ENCODE peak calls at places on chromosomes 16 and 17, in four cellular contexts. R, U, M and S are unnamed samples.

GRCh38 chr17:17026163-17026562 is 16.1 kb upstream of the MPRIP start:
- DNase-seq in M (no peak), R (peak), U (no peak), S (no peak)

GRCh38 chr16:56965939-56966515 is 4.3 kb downstream of the CETP start:
- DNase-seq in U (no peak), M (no peak), R (no peak), S (no peak)

GRCh38 chr16:56246051-56246817 is 54.9 kb downstream of the GNAO1 start:
- DNase-seq in U (no peak), R (no peak), M (peak), S (no peak)

GRCh38 chr17:45791041-45791582 is 7.0 kb downstream of the CRHR1 start:
- DNase-seq in M (no peak), U (no peak), R (no peak), S (no peak)

GRCh38 chr17:1713878-1714487 is 3.8 kb upstream of the TLCD2 start:
- DNase-seq in R (peak), M (peak), U (no peak), S (peak)

GRCh38 chr17:14747576-14747940 is 446.7 kb downstream of the HS3ST3B1 start:
- DNase-seq in U (no peak), R (no peak), M (peak), S (no peak)

GRCh38 chr16:24537474-24538337 is 1.7 kb upstream of the RBBP6 start:
- DNase-seq in U (no peak), M (no peak), R (no peak), S (peak)

GRCh38 chr17:4520881-4521600 is 22.4 kb downstream of the SPNS2 start:
- DNase-seq in M (peak), U (no peak), R (peak), S (no peak)

GRCh38 chr17:75689441-75689873 is 22.3 kb downstream of the SAP30BP start:
- DNase-seq in U (peak), R (no peak), M (no peak), S (no peak)

GRCh38 chr16:64428463-64428862 is 693.4 kb downstream of the CDH11 start:
- DNase-seq in R (no peak), U (no peak), M (peak), S (peak)

GRCh38 chr17:64063766-64064224 is 43.4 kb upstream of the ICAM2 start:
- DNase-seq in M (peak), U (no peak), R (peak), S (no peak)

GRCh38 chr16:5791011-5791410 is 693.4 kb upstream of the EEF2KMT start:
- DNase-seq in U (no peak), R (no peak), M (no peak), S (peak)

GRCh38 chr17:53141280-53141679 is 681.4 kb upstream of the KIF2B start:
- DNase-seq in M (no peak), R (no peak), U (no peak), S (no peak)

GRCh38 chr17:69325518-69326301 is 1.2 kb downstream of the ABCA5 start:
- DNase-seq in U (no peak), R (no peak), M (no peak), S (no peak)

GRCh38 chr17:76087531-76087930 is 8.5 kb downstream of the ZACN start:
- DNase-seq in M (no peak), U (no peak), R (no peak), S (no peak)

GRCh38 chr16:81457326-81458133 is 12.9 kb downstream of the CMIP start:
- DNase-seq in M (peak), U (no peak), R (no peak), S (no peak)

GRCh38 chr16:1941924-1942809 is 832 bp downstream of the MSRB1 start:
- DNase-seq in R (peak), U (no peak), M (no peak), S (no peak)

GRCh38 chr16:57939872-57940224 is 31.1 kb downstream of the CNGB1 start:
- DNase-seq in U (no peak), M (no peak), R (no peak), S (no peak)

GRCh38 chr17:11853321-11854151 is 143.7 kb downstream of the ZNF18 start:
- DNase-seq in R (no peak), U (no peak), M (no peak), S (peak)

GRCh38 chr17:70332356-70332755 is 163.0 kb downstream of the KCNJ2 start:
- DNase-seq in U (no peak), M (no peak), R (no peak), S (no peak)

GRCh38 chr16:88078111-88078775 is 127.0 kb downstream of the BANP start:
- DNase-seq in M (no peak), U (no peak), R (peak), S (no peak)

GRCh38 chr16:12119562-12119961 is 143.0 kb downstream of the SNX29 start:
- DNase-seq in M (peak), U (no peak), R (no peak), S (no peak)

GRCh38 chr17:42608692-42609181 is 437 bp downstream of the RETREG3 start:
- DNase-seq in R (peak), M (no peak), U (no peak), S (no peak)

GRCh38 chr17:8015236-8015956 is 13.0 kb downstream of the GUCY2D start:
- DNase-seq in M (no peak), R (no peak), U (no peak), S (no peak)

GRCh38 chr17:73188011-73188410 is 4.8 kb upstream of the COG1 start:
- DNase-seq in U (no peak), R (no peak), M (no peak), S (no peak)

GRCh38 chr17:44773140-44773539 is 14.4 kb downstream of the ADAM11 start:
- DNase-seq in U (no peak), M (no peak), R (no peak), S (no peak)

GRCh38 chr16:57540387-57540786 is 2.1 kb upstream of the ADGRG5 start:
- DNase-seq in R (peak), M (no peak), U (no peak), S (no peak)

GRCh38 chr16:82736161-82736697 is 109.5 kb downstream of the CDH13 start:
- DNase-seq in U (no peak), R (no peak), M (no peak), S (no peak)

GRCh38 chr17:18093616-18094408 is 6.1 kb downstream of the DRG2 start:
- DNase-seq in R (no peak), M (peak), U (no peak), S (peak)

GRCh38 chr16:84940670-84941551 is 70.4 kb downstream of the ZDHHC7 start:
- DNase-seq in R (no peak), M (no peak), U (no peak), S (no peak)

GRCh38 chr17:75313941-75314550 is 24.8 kb upstream of the SLC25A19 start:
- DNase-seq in M (peak), R (peak), U (no peak), S (no peak)

GRCh38 chr16:13060932-13061331 is 159.5 kb downstream of the SHISA9 start:
- DNase-seq in U (no peak), M (no peak), R (no peak), S (no peak)

DNA sequence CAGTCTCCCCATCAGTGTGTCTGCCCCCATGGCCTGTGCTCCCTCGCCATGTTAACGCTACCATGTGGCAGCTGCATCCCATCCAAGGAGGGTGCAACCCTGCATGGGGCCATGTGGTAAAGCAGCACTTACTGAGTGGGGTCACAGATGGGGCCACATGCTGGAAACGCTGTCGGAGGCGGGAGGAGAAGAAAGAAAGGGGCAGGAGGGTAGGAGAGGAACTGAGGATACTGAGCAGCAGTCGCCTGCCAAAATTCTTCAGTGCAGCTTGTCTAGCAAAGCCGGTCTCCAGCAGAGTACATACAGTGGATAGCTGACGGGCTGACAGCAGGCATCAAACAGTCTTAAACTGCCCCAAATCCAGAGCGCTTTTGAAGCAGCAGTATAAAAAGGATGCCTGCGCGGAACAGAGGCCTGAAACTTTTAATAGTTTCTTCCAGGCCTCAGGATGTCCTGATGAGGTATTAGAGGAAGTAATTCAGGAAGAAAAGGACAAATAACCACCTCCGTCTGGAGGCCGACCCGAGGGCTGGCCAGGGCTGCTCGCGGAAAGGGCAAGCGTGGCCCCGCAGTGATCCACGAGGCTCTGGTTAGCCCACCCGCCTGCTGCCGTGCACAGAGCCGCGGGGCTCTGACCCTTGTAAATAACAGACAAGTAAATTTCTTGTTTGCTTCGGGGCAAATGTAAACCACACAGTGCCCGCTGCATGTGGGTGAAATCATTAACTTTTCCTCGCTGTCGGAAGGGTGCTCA is 149.0 kb downstream of the CCDC182 start:
- DNase-seq in U (no peak), R (no peak), M (no peak), S (no peak)
- H3K27ac ChIP-seq in U (no peak), R (no peak), M (no peak), S (no peak)

GRCh38 chr17:48484850-48485249 is 46.0 kb downstream of the HOXB1 start:
- DNase-seq in R (no peak), U (no peak), M (peak), S (peak)

GRCh38 chr17:48484256-48484655 is 46.6 kb downstream of the HOXB1 start:
- DNase-seq in R (no peak), M (peak), U (no peak), S (no peak)

GRCh38 chr17:48483004-48483403 is 47.8 kb downstream of the HOXB1 start:
- DNase-seq in U (no peak), M (no peak), R (no peak), S (no peak)

GRCh38 chr17:48486557-48486956 is 44.3 kb downstream of the HOXB1 start:
- DNase-seq in M (peak), U (no peak), R (no peak), S (no peak)

GRCh38 chr17:48483471-48484131 is 47.2 kb downstream of the HOXB1 start:
- DNase-seq in R (no peak), M (peak), U (no peak), S (peak)
- H3K4me3 ChIP-seq in R (no peak), M (no peak), U (no peak), S (no peak)

DNA sequence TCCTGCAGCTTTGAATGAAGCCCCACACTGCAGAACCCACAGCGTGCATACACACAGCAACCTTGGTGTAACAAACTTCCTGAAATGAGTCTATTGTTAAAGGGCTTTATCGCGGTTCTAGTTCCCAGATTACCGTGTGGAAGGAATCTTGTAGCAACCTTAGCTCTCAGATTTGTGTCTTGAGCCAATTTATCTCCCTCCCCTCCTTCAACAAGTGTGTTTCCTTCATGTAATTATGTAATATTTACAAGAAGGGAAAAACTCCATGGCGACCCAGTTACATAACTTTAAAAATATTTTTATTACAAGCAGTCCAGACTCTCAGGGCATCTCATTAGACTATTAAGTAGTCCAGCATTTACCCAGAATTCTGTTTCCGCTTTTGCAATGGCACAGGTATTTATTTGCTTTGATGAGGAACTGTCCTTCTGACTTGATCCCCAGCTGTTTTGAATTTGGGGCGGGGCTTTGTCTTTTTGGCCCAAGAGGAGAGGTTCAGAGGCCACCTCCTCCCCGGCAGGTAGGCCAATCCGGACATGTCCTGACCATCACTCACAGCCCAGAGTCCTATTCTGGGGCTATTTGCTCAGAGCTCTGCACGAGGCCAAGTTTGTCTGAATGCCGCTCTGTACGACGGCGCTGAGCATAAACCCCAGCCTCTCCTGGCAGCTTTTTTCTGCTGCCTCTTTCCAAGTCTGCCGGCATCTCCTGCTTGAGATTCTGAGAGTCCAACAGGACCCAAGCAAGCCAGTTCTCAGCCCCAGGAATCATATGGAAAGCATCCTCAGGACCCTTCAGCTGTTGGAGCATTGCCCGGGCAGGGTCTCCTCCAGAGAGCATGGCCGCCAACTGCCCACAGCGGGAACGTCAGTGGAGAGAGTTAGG is 35.6 kb downstream of the CLEC16A start:
- DNase-seq in M (no peak), U (no peak), R (peak), S (no peak)
- H3K27ac ChIP-seq in M (peak), U (no peak), R (peak), S (no peak)

DNA sequence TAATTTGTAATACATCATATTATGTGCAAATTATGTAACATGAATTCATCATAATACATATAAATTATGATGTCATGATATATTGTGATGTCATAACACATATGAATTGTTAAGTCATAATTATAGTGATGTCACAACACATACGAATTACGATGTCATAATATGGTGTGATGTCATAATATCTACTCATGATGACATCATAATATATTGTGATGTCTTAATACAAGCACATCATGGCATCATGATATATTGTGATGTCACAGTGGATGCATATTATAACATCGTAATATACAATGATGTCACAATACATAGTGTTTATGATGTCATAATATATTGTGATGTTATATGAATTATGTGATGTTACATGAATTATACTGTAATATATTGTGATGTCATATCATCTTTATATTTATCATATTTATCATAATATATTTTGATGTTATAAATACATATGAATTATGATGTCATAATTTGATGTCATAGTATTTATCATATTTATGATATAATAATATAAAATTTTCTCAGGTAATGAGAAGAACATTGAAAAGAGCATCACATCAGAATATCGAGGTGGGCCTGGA is 1793.0 kb downstream of the TP53TG3F start:
- DNase-seq in R (no peak), U (no peak), M (peak), S (no peak)
- H3K4me3 ChIP-seq in R (no peak), U (no peak), M (no peak), S (no peak)

GRCh38 chr16:89314357-89314756 is 96.9 kb downstream of the ZNF778 start:
- DNase-seq in R (no peak), M (no peak), U (no peak), S (no peak)
- H3K27ac ChIP-seq in R (peak), M (no peak), U (no peak), S (peak)

DNA sequence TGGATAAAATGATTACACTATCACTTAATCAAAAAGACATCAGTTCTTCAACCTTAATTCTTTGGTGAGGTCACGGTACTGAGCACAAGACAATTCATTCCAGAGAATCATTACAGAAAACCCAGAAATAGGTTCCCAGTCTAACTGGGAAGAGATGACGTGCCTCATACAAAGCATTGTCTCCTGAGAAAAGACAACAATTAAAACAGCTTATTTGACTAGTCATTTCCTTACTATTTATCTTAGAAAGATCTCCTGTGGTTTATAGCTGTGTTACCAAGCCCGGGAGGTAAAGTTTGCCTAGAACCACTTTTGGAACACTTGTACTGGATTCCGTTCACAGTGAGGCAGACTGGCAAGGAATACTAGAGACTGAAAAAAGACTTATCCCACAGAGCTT is 5.1 kb downstream of the PHF12 start:
- DNase-seq in U (no peak), R (no peak), M (peak), S (peak)
- H3K4me3 ChIP-seq in U (peak), R (no peak), M (no peak), S (no peak)